ENCODE peak calls at places on chromosomes 12 and 14, in eight cellular contexts. One of them, this sample, is unnamed.

GRCh38 chr12:120584343-120585149 is 3.3 kb upstream of the POP5 start:
- DNase-seq in adrenal gland: peak
- DNase-seq in psoas muscle: peak
- DNase-seq in fibroblast of lung: no peak
- DNase-seq in HFF-Myc: no peak
- DNase-seq in HCT116: peak
- DNase-seq in brain microvascular endothelial cell: no peak
- DNase-seq in fibroblast of mammary gland: peak
- DNase-seq in this sample: peak

GRCh38 chr14:95252219-95252618 is 67.5 kb downstream of the CLMN start:
- DNase-seq in adrenal gland: no peak
- DNase-seq in psoas muscle: no peak
- DNase-seq in fibroblast of lung: no peak
- DNase-seq in HFF-Myc: no peak
- DNase-seq in HCT116: no peak
- DNase-seq in brain microvascular endothelial cell: no peak
- DNase-seq in fibroblast of mammary gland: no peak
- DNase-seq in this sample: no peak

GRCh38 chr14:68757618-68758081 is 35.2 kb downstream of the ZFP36L1 start:
- DNase-seq in adrenal gland: peak
- DNase-seq in psoas muscle: peak
- DNase-seq in fibroblast of lung: no peak
- DNase-seq in HFF-Myc: no peak
- DNase-seq in HCT116: no peak
- DNase-seq in brain microvascular endothelial cell: no peak
- DNase-seq in fibroblast of mammary gland: peak
- DNase-seq in this sample: peak

GRCh38 chr12:68222336-68222735 is 3.3 kb downstream of the IL26 start:
- DNase-seq in adrenal gland: no peak
- DNase-seq in psoas muscle: no peak
- DNase-seq in fibroblast of lung: peak
- DNase-seq in HFF-Myc: no peak
- DNase-seq in HCT116: no peak
- DNase-seq in brain microvascular endothelial cell: no peak
- DNase-seq in fibroblast of mammary gland: peak
- DNase-seq in this sample: peak

GRCh38 chr12:113299619-113300237 is 35.2 kb downstream of the SLC8B1 start:
- DNase-seq in adrenal gland: peak
- DNase-seq in psoas muscle: peak
- DNase-seq in fibroblast of lung: peak
- DNase-seq in HFF-Myc: peak
- DNase-seq in HCT116: peak
- DNase-seq in brain microvascular endothelial cell: peak
- DNase-seq in fibroblast of mammary gland: peak
- DNase-seq in this sample: peak

GRCh38 chr14:94050231-94050880 is 24.2 kb downstream of the OTUB2 start:
- DNase-seq in adrenal gland: peak
- DNase-seq in psoas muscle: peak
- DNase-seq in fibroblast of lung: no peak
- DNase-seq in HFF-Myc: no peak
- DNase-seq in HCT116: no peak
- DNase-seq in brain microvascular endothelial cell: no peak
- DNase-seq in fibroblast of mammary gland: no peak
- DNase-seq in this sample: no peak

GRCh38 chr12:69553626-69554248 is 31.5 kb upstream of the CCT2 start:
- DNase-seq in adrenal gland: no peak
- DNase-seq in psoas muscle: no peak
- DNase-seq in fibroblast of lung: peak
- DNase-seq in HFF-Myc: no peak
- DNase-seq in HCT116: no peak
- DNase-seq in brain microvascular endothelial cell: no peak
- DNase-seq in fibroblast of mammary gland: peak
- DNase-seq in this sample: peak

GRCh38 chr14:103121846-103122577 is 1.2 kb upstream of the TNFAIP2 start:
- DNase-seq in adrenal gland: peak
- DNase-seq in psoas muscle: peak
- DNase-seq in fibroblast of lung: peak
- DNase-seq in HFF-Myc: no peak
- DNase-seq in HCT116: no peak
- DNase-seq in brain microvascular endothelial cell: no peak
- DNase-seq in fibroblast of mammary gland: peak
- DNase-seq in this sample: peak

GRCh38 chr14:60064491-60065072 is 27.1 kb upstream of the PCNX4 start:
- DNase-seq in adrenal gland: no peak
- DNase-seq in psoas muscle: no peak
- DNase-seq in fibroblast of lung: peak
- DNase-seq in HFF-Myc: no peak
- DNase-seq in HCT116: peak
- DNase-seq in brain microvascular endothelial cell: no peak
- DNase-seq in fibroblast of mammary gland: peak
- DNase-seq in this sample: peak

GRCh38 chr14:49966304-49966809 is 73.5 kb downstream of the ARF6 start:
- DNase-seq in adrenal gland: no peak
- DNase-seq in psoas muscle: no peak
- DNase-seq in fibroblast of lung: peak
- DNase-seq in HFF-Myc: no peak
- DNase-seq in HCT116: no peak
- DNase-seq in brain microvascular endothelial cell: no peak
- DNase-seq in fibroblast of mammary gland: no peak
- DNase-seq in this sample: peak

GRCh38 chr14:26163761-26164160 is 434.1 kb downstream of the NOVA1 start:
- DNase-seq in adrenal gland: no peak
- DNase-seq in psoas muscle: no peak
- DNase-seq in fibroblast of lung: peak
- DNase-seq in HFF-Myc: no peak
- DNase-seq in HCT116: no peak
- DNase-seq in brain microvascular endothelial cell: peak
- DNase-seq in fibroblast of mammary gland: peak
- DNase-seq in this sample: peak

GRCh38 chr12:64090047-64090446 is 132.0 kb downstream of the KICS2 start:
- DNase-seq in adrenal gland: no peak
- DNase-seq in psoas muscle: no peak
- DNase-seq in fibroblast of lung: no peak
- DNase-seq in HFF-Myc: no peak
- DNase-seq in HCT116: no peak
- DNase-seq in brain microvascular endothelial cell: no peak
- DNase-seq in fibroblast of mammary gland: no peak
- DNase-seq in this sample: no peak

GRCh38 chr14:38536376-38537038 is 280.6 kb upstream of the CLEC14A start:
- DNase-seq in adrenal gland: no peak
- DNase-seq in psoas muscle: no peak
- DNase-seq in fibroblast of lung: no peak
- DNase-seq in HFF-Myc: no peak
- DNase-seq in HCT116: no peak
- DNase-seq in brain microvascular endothelial cell: no peak
- DNase-seq in fibroblast of mammary gland: no peak
- DNase-seq in this sample: peak

GRCh38 chr12:31989571-31989970 is 30.4 kb downstream of the RESF1 start:
- DNase-seq in adrenal gland: no peak
- DNase-seq in psoas muscle: no peak
- DNase-seq in fibroblast of lung: no peak
- DNase-seq in HFF-Myc: no peak
- DNase-seq in HCT116: no peak
- DNase-seq in brain microvascular endothelial cell: no peak
- DNase-seq in fibroblast of mammary gland: no peak
- DNase-seq in this sample: no peak

GRCh38 chr14:57963071-57963470 is 97.2 kb upstream of the SLC35F4 start:
- DNase-seq in adrenal gland: no peak
- DNase-seq in psoas muscle: no peak
- DNase-seq in fibroblast of lung: no peak
- DNase-seq in HFF-Myc: no peak
- DNase-seq in HCT116: no peak
- DNase-seq in brain microvascular endothelial cell: no peak
- DNase-seq in fibroblast of mammary gland: no peak
- DNase-seq in this sample: no peak

GRCh38 chr12:98151105-98151504 is 364.3 kb upstream of the TMPO start:
- DNase-seq in adrenal gland: no peak
- DNase-seq in psoas muscle: no peak
- DNase-seq in fibroblast of lung: no peak
- DNase-seq in HFF-Myc: no peak
- DNase-seq in HCT116: no peak
- DNase-seq in brain microvascular endothelial cell: no peak
- DNase-seq in fibroblast of mammary gland: no peak
- DNase-seq in this sample: no peak

GRCh38 chr12:63394994-63395393 is 244.0 kb upstream of the AVPR1A start:
- DNase-seq in adrenal gland: no peak
- DNase-seq in psoas muscle: no peak
- DNase-seq in fibroblast of lung: no peak
- DNase-seq in HFF-Myc: no peak
- DNase-seq in HCT116: no peak
- DNase-seq in brain microvascular endothelial cell: no peak
- DNase-seq in fibroblast of mammary gland: no peak
- DNase-seq in this sample: no peak

GRCh38 chr12:124814741-124815613 is 48.7 kb downstream of the SCARB1 start:
- DNase-seq in adrenal gland: peak
- DNase-seq in psoas muscle: no peak
- DNase-seq in fibroblast of lung: peak
- DNase-seq in HFF-Myc: no peak
- DNase-seq in HCT116: no peak
- DNase-seq in brain microvascular endothelial cell: no peak
- DNase-seq in fibroblast of mammary gland: no peak
- DNase-seq in this sample: peak

GRCh38 chr12:2154050-2154449 is 101.3 kb downstream of the CACNA1C start:
- DNase-seq in adrenal gland: no peak
- DNase-seq in psoas muscle: no peak
- DNase-seq in fibroblast of lung: peak
- DNase-seq in HFF-Myc: no peak
- DNase-seq in HCT116: no peak
- DNase-seq in brain microvascular endothelial cell: peak
- DNase-seq in fibroblast of mammary gland: peak
- DNase-seq in this sample: peak

GRCh38 chr14:37903561-37904191 is 304.0 kb upstream of the SSTR1 start:
- DNase-seq in adrenal gland: no peak
- DNase-seq in psoas muscle: no peak
- DNase-seq in fibroblast of lung: peak
- DNase-seq in HFF-Myc: peak
- DNase-seq in HCT116: peak
- DNase-seq in brain microvascular endothelial cell: peak
- DNase-seq in fibroblast of mammary gland: peak
- DNase-seq in this sample: peak

GRCh38 chr12:74365178-74365964 is 172.3 kb upstream of the ATXN7L3B start:
- DNase-seq in adrenal gland: peak
- DNase-seq in psoas muscle: no peak
- DNase-seq in fibroblast of lung: peak
- DNase-seq in HFF-Myc: no peak
- DNase-seq in HCT116: no peak
- DNase-seq in brain microvascular endothelial cell: peak
- DNase-seq in fibroblast of mammary gland: peak
- DNase-seq in this sample: peak

GRCh38 chr12:78181544-78182162 is 351.0 kb downstream of the NAV3 start:
- DNase-seq in adrenal gland: no peak
- DNase-seq in psoas muscle: no peak
- DNase-seq in fibroblast of lung: peak
- DNase-seq in HFF-Myc: no peak
- DNase-seq in HCT116: no peak
- DNase-seq in brain microvascular endothelial cell: peak
- DNase-seq in fibroblast of mammary gland: peak
- DNase-seq in this sample: peak
- TF ChIP-seq CTCF in adrenal gland: no peak
- TF ChIP-seq CTCF in psoas muscle: no peak
- TF ChIP-seq CTCF in fibroblast of lung: peak
- TF ChIP-seq CTCF in HFF-Myc: peak
- TF ChIP-seq CTCF in HCT116: peak
- TF ChIP-seq CTCF in brain microvascular endothelial cell: peak
- TF ChIP-seq CTCF in fibroblast of mammary gland: peak
- TF ChIP-seq CTCF in this sample: peak

DNA sequence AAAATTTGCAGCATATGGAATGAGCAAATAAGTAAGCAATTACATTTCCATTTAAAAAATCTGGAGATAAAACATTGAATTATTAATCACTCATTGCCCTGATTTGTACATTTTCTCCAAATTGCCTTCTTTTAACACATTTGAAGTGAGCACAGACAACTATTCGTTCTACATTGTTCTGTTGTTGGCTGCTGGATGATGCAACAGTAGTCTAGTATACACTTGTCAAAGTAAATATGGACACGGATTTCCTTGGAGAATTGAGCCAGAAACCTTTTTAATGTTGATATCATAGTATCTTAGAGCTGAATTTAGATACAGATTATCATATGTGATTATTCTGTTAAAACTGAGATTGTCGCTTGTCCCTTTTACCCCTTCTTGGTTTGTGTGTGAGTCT is 188.2 kb downstream of the FUT8 start:
- DNase-seq in adrenal gland: no peak
- DNase-seq in psoas muscle: no peak
- DNase-seq in fibroblast of lung: no peak
- DNase-seq in HFF-Myc: no peak
- DNase-seq in HCT116: no peak
- DNase-seq in brain microvascular endothelial cell: no peak
- DNase-seq in fibroblast of mammary gland: no peak
- DNase-seq in this sample: no peak
- TF ChIP-seq CTCF in adrenal gland: no peak
- TF ChIP-seq CTCF in psoas muscle: no peak
- TF ChIP-seq CTCF in fibroblast of lung: no peak
- TF ChIP-seq CTCF in HFF-Myc: no peak
- TF ChIP-seq CTCF in HCT116: no peak
- TF ChIP-seq CTCF in brain microvascular endothelial cell: no peak
- TF ChIP-seq CTCF in fibroblast of mammary gland: no peak
- TF ChIP-seq CTCF in this sample: no peak

GRCh38 chr14:61565181-61565580 is 130.1 kb upstream of the HIF1A start:
- DNase-seq in adrenal gland: no peak
- DNase-seq in psoas muscle: no peak
- DNase-seq in fibroblast of lung: no peak
- DNase-seq in HFF-Myc: no peak
- DNase-seq in HCT116: no peak
- DNase-seq in brain microvascular endothelial cell: no peak
- DNase-seq in fibroblast of mammary gland: peak
- DNase-seq in this sample: peak

GRCh38 chr14:61564623-61565091 is 130.7 kb upstream of the HIF1A start:
- DNase-seq in adrenal gland: no peak
- DNase-seq in psoas muscle: no peak
- DNase-seq in fibroblast of lung: peak
- DNase-seq in HFF-Myc: peak
- DNase-seq in HCT116: peak
- DNase-seq in brain microvascular endothelial cell: peak
- DNase-seq in fibroblast of mammary gland: peak
- DNase-seq in this sample: peak

GRCh38 chr14:61566537-61567225 is 128.6 kb upstream of the HIF1A start:
- DNase-seq in adrenal gland: peak
- DNase-seq in psoas muscle: no peak
- DNase-seq in fibroblast of lung: peak
- DNase-seq in HFF-Myc: no peak
- DNase-seq in HCT116: no peak
- DNase-seq in brain microvascular endothelial cell: no peak
- DNase-seq in fibroblast of mammary gland: peak
- DNase-seq in this sample: peak

GRCh38 chr14:61563880-61564622 is 131.3 kb upstream of the HIF1A start:
- DNase-seq in adrenal gland: no peak
- DNase-seq in psoas muscle: no peak
- DNase-seq in fibroblast of lung: no peak
- DNase-seq in HFF-Myc: no peak
- DNase-seq in HCT116: no peak
- DNase-seq in brain microvascular endothelial cell: no peak
- DNase-seq in fibroblast of mammary gland: peak
- DNase-seq in this sample: no peak

GRCh38 chr14:61565836-61566536 is 129.3 kb upstream of the HIF1A start:
- DNase-seq in adrenal gland: no peak
- DNase-seq in psoas muscle: no peak
- DNase-seq in fibroblast of lung: peak
- DNase-seq in HFF-Myc: peak
- DNase-seq in HCT116: no peak
- DNase-seq in brain microvascular endothelial cell: no peak
- DNase-seq in fibroblast of mammary gland: peak
- DNase-seq in this sample: peak
- TF ChIP-seq CTCF in adrenal gland: no peak
- TF ChIP-seq CTCF in psoas muscle: no peak
- TF ChIP-seq CTCF in fibroblast of lung: no peak
- TF ChIP-seq CTCF in HFF-Myc: no peak
- TF ChIP-seq CTCF in HCT116: no peak
- TF ChIP-seq CTCF in brain microvascular endothelial cell: no peak
- TF ChIP-seq CTCF in fibroblast of mammary gland: no peak
- TF ChIP-seq CTCF in this sample: no peak

GRCh38 chr14:64952598-64953309 is 10.2 kb upstream of the GPX2 start:
- DNase-seq in adrenal gland: no peak
- DNase-seq in psoas muscle: no peak
- DNase-seq in fibroblast of lung: no peak
- DNase-seq in HFF-Myc: no peak
- DNase-seq in HCT116: no peak
- DNase-seq in brain microvascular endothelial cell: peak
- DNase-seq in fibroblast of mammary gland: no peak
- DNase-seq in this sample: no peak
- TF ChIP-seq CTCF in adrenal gland: no peak
- TF ChIP-seq CTCF in psoas muscle: no peak
- TF ChIP-seq CTCF in fibroblast of lung: no peak
- TF ChIP-seq CTCF in HFF-Myc: no peak
- TF ChIP-seq CTCF in HCT116: peak
- TF ChIP-seq CTCF in brain microvascular endothelial cell: peak
- TF ChIP-seq CTCF in fibroblast of mammary gland: no peak
- TF ChIP-seq CTCF in this sample: no peak